ENCODE peak calls at places on chromosomes 7 and 10, in seven cellular contexts. One of them, this sample, is unnamed.
A peak's percentile ranks its signal among the peaks of the same experiment; 100 is the strongest.

GRCh38 chr10:118035358-118036031 is 11.2 kb downstream of the RAB11FIP2 start:
- ATAC-seq in heart right ventricle: peak; percentile 68
- ATAC-seq in natural killer cell: no peak
- ATAC-seq in stimulated activated naive CD8-positive, alpha-beta T cell treated with anti-CD3 and anti-CD28 coated beads, Interleukin-15, amount 100 ng/mL, for 72 hours: peak; percentile 56
- ATAC-seq in activated CD8-positive, alpha-beta T cell treated with anti-CD3 and anti-CD28 coated beads for 36 hours: peak; percentile 56
- ATAC-seq in lower lobe of right lung: peak; percentile 91
- ATAC-seq in PC-3: no peak
- ATAC-seq in this sample: no peak

GRCh38 chr7:117731455-117731854 is 141.8 kb downstream of the CTTNBP2 start:
- ATAC-seq in activated CD8-positive, alpha-beta T cell treated with anti-CD3 and anti-CD28 coated beads for 36 hours: peak; percentile 65
- ATAC-seq in lower lobe of right lung: peak; percentile 88
- ATAC-seq in natural killer cell: no peak
- ATAC-seq in PC-3: no peak
- ATAC-seq in stimulated activated naive CD8-positive, alpha-beta T cell treated with anti-CD3 and anti-CD28 coated beads, Interleukin-15, amount 100 ng/mL, for 72 hours: peak; percentile 86
- ATAC-seq in heart right ventricle: peak; percentile 93
- ATAC-seq in this sample: no peak

GRCh38 chr7:150361807-150362621 is 6.6 kb upstream of the REPIN1 start:
- ATAC-seq in heart right ventricle: peak; percentile 16
- ATAC-seq in activated CD8-positive, alpha-beta T cell treated with anti-CD3 and anti-CD28 coated beads for 36 hours: no peak
- ATAC-seq in PC-3: no peak
- ATAC-seq in lower lobe of right lung: no peak
- ATAC-seq in natural killer cell: no peak
- ATAC-seq in stimulated activated naive CD8-positive, alpha-beta T cell treated with anti-CD3 and anti-CD28 coated beads, Interleukin-15, amount 100 ng/mL, for 72 hours: no peak
- ATAC-seq in this sample: no peak

GRCh38 chr7:40175725-40176510 is 41.1 kb downstream of the SUGCT start:
- ATAC-seq in stimulated activated naive CD8-positive, alpha-beta T cell treated with anti-CD3 and anti-CD28 coated beads, Interleukin-15, amount 100 ng/mL, for 72 hours: no peak
- ATAC-seq in PC-3: peak; percentile 77
- ATAC-seq in lower lobe of right lung: no peak
- ATAC-seq in activated CD8-positive, alpha-beta T cell treated with anti-CD3 and anti-CD28 coated beads for 36 hours: no peak
- ATAC-seq in heart right ventricle: no peak
- ATAC-seq in natural killer cell: no peak
- ATAC-seq in this sample: no peak

GRCh38 chr7:44964831-44965440 is 13.9 kb downstream of the MYO1G start:
- ATAC-seq in stimulated activated naive CD8-positive, alpha-beta T cell treated with anti-CD3 and anti-CD28 coated beads, Interleukin-15, amount 100 ng/mL, for 72 hours: peak; percentile 6
- ATAC-seq in lower lobe of right lung: no peak
- ATAC-seq in heart right ventricle: no peak
- ATAC-seq in PC-3: no peak
- ATAC-seq in activated CD8-positive, alpha-beta T cell treated with anti-CD3 and anti-CD28 coated beads for 36 hours: peak; percentile 0
- ATAC-seq in natural killer cell: no peak
- ATAC-seq in this sample: no peak

GRCh38 chr7:122304604-122304975 is at the start of gene FEZF1:
- ATAC-seq in PC-3: peak; percentile 79
- ATAC-seq in stimulated activated naive CD8-positive, alpha-beta T cell treated with anti-CD3 and anti-CD28 coated beads, Interleukin-15, amount 100 ng/mL, for 72 hours: no peak
- ATAC-seq in natural killer cell: no peak
- ATAC-seq in activated CD8-positive, alpha-beta T cell treated with anti-CD3 and anti-CD28 coated beads for 36 hours: no peak
- ATAC-seq in heart right ventricle: no peak
- ATAC-seq in lower lobe of right lung: peak; percentile 71
- ATAC-seq in this sample: no peak

GRCh38 chr7:126449621-126450268 is 803.0 kb downstream of the GRM8 start:
- ATAC-seq in lower lobe of right lung: no peak
- ATAC-seq in natural killer cell: no peak
- ATAC-seq in stimulated activated naive CD8-positive, alpha-beta T cell treated with anti-CD3 and anti-CD28 coated beads, Interleukin-15, amount 100 ng/mL, for 72 hours: no peak
- ATAC-seq in heart right ventricle: peak; percentile 29
- ATAC-seq in PC-3: no peak
- ATAC-seq in activated CD8-positive, alpha-beta T cell treated with anti-CD3 and anti-CD28 coated beads for 36 hours: no peak
- ATAC-seq in this sample: no peak

GRCh38 chr7:43701502-43701859 is 27.8 kb downstream of the COA1 start:
- ATAC-seq in stimulated activated naive CD8-positive, alpha-beta T cell treated with anti-CD3 and anti-CD28 coated beads, Interleukin-15, amount 100 ng/mL, for 72 hours: no peak
- ATAC-seq in natural killer cell: no peak
- ATAC-seq in PC-3: no peak
- ATAC-seq in lower lobe of right lung: no peak
- ATAC-seq in activated CD8-positive, alpha-beta T cell treated with anti-CD3 and anti-CD28 coated beads for 36 hours: no peak
- ATAC-seq in heart right ventricle: no peak
- ATAC-seq in this sample: no peak

GRCh38 chr7:26293569-26294308 is 2.1 kb downstream of the SNX10 start:
- ATAC-seq in heart right ventricle: no peak
- ATAC-seq in natural killer cell: peak; percentile 74
- ATAC-seq in activated CD8-positive, alpha-beta T cell treated with anti-CD3 and anti-CD28 coated beads for 36 hours: peak; percentile 84
- ATAC-seq in lower lobe of right lung: peak; percentile 57
- ATAC-seq in stimulated activated naive CD8-positive, alpha-beta T cell treated with anti-CD3 and anti-CD28 coated beads, Interleukin-15, amount 100 ng/mL, for 72 hours: peak; percentile 88
- ATAC-seq in PC-3: no peak
- ATAC-seq in this sample: peak; percentile 50

GRCh38 chr10:49562893-49563292 is 24.0 kb upstream of the ERCC6 start:
- ATAC-seq in activated CD8-positive, alpha-beta T cell treated with anti-CD3 and anti-CD28 coated beads for 36 hours: no peak
- ATAC-seq in lower lobe of right lung: no peak
- ATAC-seq in natural killer cell: no peak
- ATAC-seq in stimulated activated naive CD8-positive, alpha-beta T cell treated with anti-CD3 and anti-CD28 coated beads, Interleukin-15, amount 100 ng/mL, for 72 hours: no peak
- ATAC-seq in heart right ventricle: no peak
- ATAC-seq in PC-3: no peak
- ATAC-seq in this sample: no peak

GRCh38 chr7:154306036-154306435 is 253.8 kb downstream of the DPP6 start:
- ATAC-seq in activated CD8-positive, alpha-beta T cell treated with anti-CD3 and anti-CD28 coated beads for 36 hours: no peak
- ATAC-seq in natural killer cell: no peak
- ATAC-seq in heart right ventricle: no peak
- ATAC-seq in PC-3: no peak
- ATAC-seq in lower lobe of right lung: no peak
- ATAC-seq in stimulated activated naive CD8-positive, alpha-beta T cell treated with anti-CD3 and anti-CD28 coated beads, Interleukin-15, amount 100 ng/mL, for 72 hours: no peak
- ATAC-seq in this sample: no peak

GRCh38 chr7:100561491-100562194 is 12.1 kb downstream of the SAP25 start:
- ATAC-seq in natural killer cell: no peak
- ATAC-seq in activated CD8-positive, alpha-beta T cell treated with anti-CD3 and anti-CD28 coated beads for 36 hours: no peak
- ATAC-seq in heart right ventricle: no peak
- ATAC-seq in PC-3: no peak
- ATAC-seq in stimulated activated naive CD8-positive, alpha-beta T cell treated with anti-CD3 and anti-CD28 coated beads, Interleukin-15, amount 100 ng/mL, for 72 hours: no peak
- ATAC-seq in lower lobe of right lung: no peak
- ATAC-seq in this sample: no peak

GRCh38 chr7:44087914-44088838 is 5.8 kb upstream of the POLM start:
- ATAC-seq in lower lobe of right lung: peak; percentile 50
- ATAC-seq in heart right ventricle: peak; percentile 70
- ATAC-seq in stimulated activated naive CD8-positive, alpha-beta T cell treated with anti-CD3 and anti-CD28 coated beads, Interleukin-15, amount 100 ng/mL, for 72 hours: no peak
- ATAC-seq in PC-3: peak; percentile 82
- ATAC-seq in activated CD8-positive, alpha-beta T cell treated with anti-CD3 and anti-CD28 coated beads for 36 hours: no peak
- ATAC-seq in natural killer cell: no peak
- ATAC-seq in this sample: peak; percentile 8